ENCODE peak calls at places on chromosome 7, in nine cellular contexts. W, J, F, S, M, T, E, X and Z are unnamed samples.

GRCh38 chr7:112125250-112125649 is 80.9 kb downstream of the DOCK4 start:
- DNase-seq in W (no peak), J (no peak), F (no peak), S (no peak), M (no peak), T (no peak), E (no peak), X (no peak), Z (no peak)

GRCh38 chr7:122544463-122544862 is 154.5 kb downstream of the RNF133 start:
- DNase-seq in W (no peak), J (peak; percentile 10), F (no peak), S (no peak), M (no peak), T (no peak), E (no peak), X (peak; percentile 13), Z (no peak)

GRCh38 chr7:102836206-102836938 is 76.4 kb upstream of the LRRC17 start:
- DNase-seq in W (peak; percentile 88), J (no peak), F (no peak), S (no peak), M (no peak), T (peak; percentile 93), E (peak; percentile 89), X (no peak), Z (peak; percentile 81)

GRCh38 chr7:103989200-103989784 is at the start of gene RELN:
- DNase-seq in W (no peak), J (no peak), F (no peak), S (no peak), M (no peak), T (peak; percentile 50), E (peak; percentile 40), X (peak; percentile 32), Z (no peak)

GRCh38 chr7:2609001-2609411 is 22.8 kb upstream of the TTYH3 start:
- DNase-seq in W (no peak), J (no peak), F (no peak), S (no peak), M (no peak), T (no peak), E (peak; percentile 45), X (peak; percentile 86), Z (no peak)

GRCh38 chr7:80481196-80481884 is 30.5 kb downstream of the GNAT3 start:
- DNase-seq in W (peak; percentile 85), J (no peak), F (no peak), S (no peak), M (no peak), T (peak; percentile 75), E (no peak), X (no peak), Z (no peak)

GRCh38 chr7:23247602-23248335 is 1.2 kb downstream of the GPNMB start:
- DNase-seq in W (no peak), J (peak; percentile 21), F (no peak), S (peak; percentile 82), M (peak; percentile 55), T (peak; percentile 46), E (no peak), X (peak; percentile 49), Z (no peak)

GRCh38 chr7:99791021-99791420 is 7.0 kb upstream of the CYP3A4 start:
- DNase-seq in W (peak; percentile 55), J (no peak), F (no peak), S (no peak), M (no peak), T (peak; percentile 43), E (no peak), X (no peak), Z (no peak)

GRCh38 chr7:17463511-17464085 is 165.1 kb downstream of the AHR start:
- DNase-seq in W (no peak), J (no peak), F (no peak), S (no peak), M (no peak), T (no peak), E (no peak), X (no peak), Z (no peak)

GRCh38 chr7:33743594-33743993 is 161.7 kb upstream of the BMPER start:
- DNase-seq in W (peak; percentile 100), J (no peak), F (no peak), S (no peak), M (no peak), T (peak; percentile 58), E (peak; percentile 66), X (no peak), Z (peak; percentile 78)

GRCh38 chr7:157726764-157727163 is 390.0 kb downstream of the DNAJB6 start:
- DNase-seq in W (no peak), J (no peak), F (no peak), S (no peak), M (no peak), T (no peak), E (no peak), X (no peak), Z (no peak)

GRCh38 chr7:96901822-96902412 is 103.4 kb upstream of the DLX6 start:
- DNase-seq in W (peak; percentile 84), J (no peak), F (no peak), S (no peak), M (no peak), T (no peak), E (no peak), X (no peak), Z (no peak)

GRCh38 chr7:122886357-122887081 is at the start of gene CADPS2:
- DNase-seq in W (peak; percentile 58), J (peak; percentile 87), F (peak; percentile 88), S (peak; percentile 89), M (peak; percentile 84), T (peak; percentile 80), E (peak; percentile 90), X (peak; percentile 83), Z (peak; percentile 2)

GRCh38 chr7:2445047-2445446 is 31.2 kb downstream of the GRIFIN start:
- DNase-seq in W (no peak), J (no peak), F (no peak), S (no peak), M (no peak), T (no peak), E (no peak), X (no peak), Z (no peak)